ENCODE peak calls at places on chromosomes 2 and 18, in eight cellular contexts. B, X, S, H, O, N, Q and D are unnamed samples.
A peak's percentile ranks its signal among the peaks of the same experiment; 100 is the strongest.

GRCh38 chr2:215664847-215665525 is 229.1 kb upstream of the FN1 start:
- DNase-seq in H (peak; percentile 81), N (no peak), X (no peak), S (peak; percentile 26), O (peak; percentile 21), Q (no peak), B (no peak), D (no peak)

GRCh38 chr2:60602828-60603532 is 49.5 kb upstream of the BCL11A start:
- DNase-seq in X (no peak), H (no peak), B (no peak), Q (no peak), N (no peak), O (no peak), S (no peak), D (no peak)

GRCh38 chr2:148971547-148971946 is 67.0 kb upstream of the LYPD6B start:
- DNase-seq in S (no peak), B (no peak), H (no peak), O (peak; percentile 46), Q (no peak), X (no peak), N (no peak), D (no peak)

GRCh38 chr2:30359644-30360167 is 87.3 kb upstream of the LCLAT1 start:
- DNase-seq in S (no peak), H (peak; percentile 64), O (no peak), X (no peak), B (peak; percentile 4), Q (no peak), N (peak; percentile 91), D (peak; percentile 56)

GRCh38 chr18:60010513-60010912 is 110.7 kb downstream of the PMAIP1 start:
- DNase-seq in O (no peak), S (no peak), X (no peak), Q (no peak), H (no peak), N (no peak), B (no peak), D (no peak)

GRCh38 chr2:53620961-53621360 is 146.6 kb upstream of the CHAC2 start:
- DNase-seq in O (no peak), S (no peak), H (no peak), B (no peak), N (no peak), Q (no peak), X (no peak), D (no peak)

GRCh38 chr18:74175658-74176057 is 27.3 kb downstream of the TIMM21 start:
- DNase-seq in O (no peak), H (no peak), N (no peak), Q (no peak), X (no peak), S (no peak), B (no peak), D (no peak)

GRCh38 chr2:17857016-17857415 is 21.5 kb upstream of the KCNS3 start:
- DNase-seq in N (no peak), O (no peak), X (no peak), S (no peak), H (peak; percentile 36), B (no peak), Q (no peak), D (no peak)

GRCh38 chr2:30136729-30137444 is 9.9 kb upstream of the YPEL5 start:
- DNase-seq in X (no peak), N (no peak), B (no peak), O (no peak), S (no peak), H (no peak), Q (no peak), D (no peak)

GRCh38 chr2:44201648-44202047 is 33.0 kb downstream of the PPM1B start:
- DNase-seq in X (no peak), B (no peak), O (no peak), H (no peak), N (no peak), S (no peak), Q (no peak), D (no peak)

GRCh38 chr2:71612581-71613520 is 159.5 kb downstream of the DYSF start:
- DNase-seq in N (no peak), B (no peak), O (no peak), H (no peak), S (no peak), X (no peak), Q (no peak), D (peak; percentile 1)

GRCh38 chr2:217932661-217933325 is 70.0 kb downstream of the TNS1 start:
- DNase-seq in N (peak; percentile 51), B (no peak), Q (no peak), O (no peak), S (no peak), X (no peak), H (no peak), D (no peak)

GRCh38 chr2:20250436-20250835 is 25.5 kb upstream of the SDC1 start:
- DNase-seq in S (no peak), Q (no peak), B (no peak), O (no peak), H (no peak), X (no peak), N (no peak), D (no peak)

GRCh38 chr18:36905560-36905959 is 76.6 kb downstream of the KIAA1328 start:
- DNase-seq in X (no peak), Q (no peak), H (no peak), B (no peak), N (no peak), O (no peak), S (no peak), D (no peak)

GRCh38 chr2:9178905-9179571 is 27.6 kb upstream of the ASAP2 start:
- DNase-seq in O (no peak), Q (no peak), N (peak; percentile 81), B (peak; percentile 37), H (peak; percentile 75), S (peak; percentile 67), X (no peak), D (peak; percentile 50)

GRCh38 chr2:121220995-121221394 is 64.0 kb downstream of the TFCP2L1 start:
- DNase-seq in N (no peak), B (no peak), Q (no peak), X (no peak), O (no peak), S (peak; percentile 26), H (no peak), D (no peak)

GRCh38 chr2:240432820-240433801 is 2.4 kb upstream of the GPC1 start:
- DNase-seq in N (no peak), B (no peak), X (no peak), H (no peak), O (no peak), S (no peak), Q (no peak), D (peak; percentile 18)